ENCODE peak calls at places on chromosomes 7 and 10, in four cellular contexts. One of them, this sample, is unnamed.

GRCh38 chr7:81846398-81846797 is 76.6 kb upstream of the HGF start:
- DNase-seq in esophagus squamous epithelium: no peak
- DNase-seq in CD14-positive monocyte: peak
- DNase-seq in iPS-NIHi11: no peak
- DNase-seq in this sample: no peak

GRCh38 chr7:95246935-95247370 is 77.4 kb downstream of the PON1 start:
- DNase-seq in iPS-NIHi11: peak
- DNase-seq in esophagus squamous epithelium: no peak
- DNase-seq in CD14-positive monocyte: no peak
- DNase-seq in this sample: peak

GRCh38 chr7:42883950-42884349 is 27.9 kb downstream of the C7orf25 start:
- DNase-seq in esophagus squamous epithelium: no peak
- DNase-seq in iPS-NIHi11: no peak
- DNase-seq in CD14-positive monocyte: no peak
- DNase-seq in this sample: peak

GRCh38 chr7:105429746-105430612 is 41.3 kb upstream of the SRPK2 start:
- DNase-seq in iPS-NIHi11: peak
- DNase-seq in CD14-positive monocyte: no peak
- DNase-seq in esophagus squamous epithelium: no peak
- DNase-seq in this sample: peak

GRCh38 chr10:61839911-61840310 is 61.6 kb upstream of the ARID5B start:
- DNase-seq in CD14-positive monocyte: no peak
- DNase-seq in iPS-NIHi11: no peak
- DNase-seq in esophagus squamous epithelium: no peak
- DNase-seq in this sample: no peak

GRCh38 chr10:51896849-51897248 is 197.5 kb upstream of the CSTF2T start:
- DNase-seq in esophagus squamous epithelium: no peak
- DNase-seq in iPS-NIHi11: no peak
- DNase-seq in CD14-positive monocyte: no peak
- DNase-seq in this sample: no peak

GRCh38 chr10:123154943-123155505 is 822 bp downstream of the BUB3 start:
- DNase-seq in iPS-NIHi11: no peak
- DNase-seq in esophagus squamous epithelium: no peak
- DNase-seq in CD14-positive monocyte: no peak
- DNase-seq in this sample: no peak

GRCh38 chr7:28378574-28379149 is 33.7 kb upstream of the CREB5 start:
- DNase-seq in CD14-positive monocyte: no peak
- DNase-seq in esophagus squamous epithelium: no peak
- DNase-seq in iPS-NIHi11: no peak
- DNase-seq in this sample: no peak

GRCh38 chr10:105952153-105952552 is 1212.4 kb downstream of the SORCS1 start:
- DNase-seq in iPS-NIHi11: peak
- DNase-seq in CD14-positive monocyte: no peak
- DNase-seq in esophagus squamous epithelium: no peak
- DNase-seq in this sample: no peak

GRCh38 chr10:114521250-114521649 is 116.9 kb upstream of the AFAP1L2 start:
- DNase-seq in esophagus squamous epithelium: no peak
- DNase-seq in CD14-positive monocyte: no peak
- DNase-seq in iPS-NIHi11: no peak
- DNase-seq in this sample: no peak

GRCh38 chr7:138797715-138798320 is at the start of the genes ATP6V0A4 and TMEM213:
- DNase-seq in iPS-NIHi11: peak
- DNase-seq in CD14-positive monocyte: no peak
- DNase-seq in esophagus squamous epithelium: no peak
- DNase-seq in this sample: peak

GRCh38 chr7:46747222-46747621 is 826.1 kb upstream of the IGFBP3 start:
- DNase-seq in iPS-NIHi11: no peak
- DNase-seq in esophagus squamous epithelium: no peak
- DNase-seq in CD14-positive monocyte: no peak
- DNase-seq in this sample: no peak

GRCh38 chr10:82027711-82028110 is 152.7 kb downstream of the NRG3 start:
- DNase-seq in esophagus squamous epithelium: no peak
- DNase-seq in CD14-positive monocyte: no peak
- DNase-seq in iPS-NIHi11: no peak
- DNase-seq in this sample: no peak

GRCh38 chr7:116872026-116872425 is 9.6 kb downstream of the CAPZA2 start:
- DNase-seq in esophagus squamous epithelium: no peak
- DNase-seq in CD14-positive monocyte: no peak
- DNase-seq in iPS-NIHi11: no peak
- DNase-seq in this sample: no peak

This sample was measured in lung.